ENCODE peak calls at places on chromosomes 6 and 20, in ten cellular contexts. G, Y, O, S, I, R, D, K, J and C are unnamed samples.

GRCh38 chr6:52543262-52543661 is 33.6 kb downstream of the TRAM2 start:
- DNase-seq in G (no peak), Y (no peak), O (no peak), S (no peak), I (no peak), R (no peak), D (no peak), K (no peak), J (no peak), C (no peak)

GRCh38 chr6:110944681-110945151 is 13.8 kb upstream of the GTF3C6 start:
- DNase-seq in G (no peak), Y (peak), O (no peak), S (no peak), I (no peak), R (no peak), D (peak), K (no peak), J (peak), C (no peak)

GRCh38 chr6:53506872-53507271 is 38.0 kb downstream of the GCLC start:
- DNase-seq in G (no peak), Y (no peak), O (no peak), S (no peak), I (no peak), R (no peak), D (no peak), K (no peak), J (no peak), C (no peak)

GRCh38 chr20:41309817-41310216 is 7.7 kb downstream of the ZHX3 start:
- DNase-seq in G (no peak), Y (no peak), O (no peak), S (no peak), I (no peak), R (no peak), D (no peak), K (no peak), J (peak), C (no peak)

GRCh38 chr6:34302929-34303328 is 54.1 kb upstream of the SMIM29 start:
- DNase-seq in G (no peak), Y (no peak), O (no peak), S (no peak), I (no peak), R (no peak), D (no peak), K (no peak), J (no peak), C (no peak)

GRCh38 chr6:113447088-113447831 is 409.9 kb upstream of the MARCKS start:
- DNase-seq in G (no peak), Y (no peak), O (no peak), S (no peak), I (no peak), R (no peak), D (peak), K (no peak), J (peak), C (no peak)

GRCh38 chr6:168403370-168404005 is 37.5 kb upstream of the SMOC2 start:
- DNase-seq in G (no peak), Y (no peak), O (no peak), S (no peak), I (no peak), R (no peak), D (no peak), K (no peak), J (no peak), C (no peak)

GRCh38 chr20:39049148-39049547 is 87.0 kb downstream of the DHX35 start:
- DNase-seq in G (no peak), Y (no peak), O (no peak), S (no peak), I (no peak), R (no peak), D (no peak), K (no peak), J (no peak), C (no peak)

GRCh38 chr20:50838322-50838625 is 43.4 kb downstream of the BCAS4 start:
- DNase-seq in G (no peak), Y (no peak), O (no peak), S (no peak), I (no peak), R (no peak), D (no peak), K (no peak), J (no peak), C (no peak)

GRCh38 chr6:3035397-3035796 is 32.9 kb upstream of the RIPK1 start:
- DNase-seq in G (no peak), Y (no peak), O (no peak), S (no peak), I (no peak), R (no peak), D (no peak), K (no peak), J (no peak), C (no peak)

GRCh38 chr6:132471787-132472186 is 41.1 kb downstream of the STX7 start:
- DNase-seq in G (no peak), Y (no peak), O (no peak), S (no peak), I (no peak), R (no peak), D (no peak), K (no peak), J (no peak), C (no peak)

GRCh38 chr6:42047790-42048405 is 2.4 kb upstream of the TAF8 start:
- DNase-seq in G (no peak), Y (no peak), O (no peak), S (no peak), I (no peak), R (no peak), D (no peak), K (no peak), J (no peak), C (no peak)

GRCh38 chr6:138287144-138287955 is 69.1 kb upstream of the PBOV1 start:
- DNase-seq in G (peak), Y (peak), O (peak), S (no peak), I (peak), R (no peak), D (no peak), K (peak), J (peak), C (no peak)

GRCh38 chr20:37387519-37388269 is 41.8 kb downstream of the SRC start:
- DNase-seq in G (no peak), Y (no peak), O (no peak), S (peak), I (no peak), R (no peak), D (no peak), K (no peak), J (no peak), C (no peak)

GRCh38 chr6:6685249-6685667 is 96.7 kb downstream of the LY86 start:
- DNase-seq in G (no peak), Y (no peak), O (no peak), S (no peak), I (no peak), R (no peak), D (no peak), K (no peak), J (no peak), C (no peak)

GRCh38 chr20:62898970-62899632 is 27.2 kb downstream of the DIDO1 start:
- DNase-seq in G (no peak), Y (no peak), O (no peak), S (peak), I (peak), R (no peak), D (no peak), K (no peak), J (no peak), C (no peak)

GRCh38 chr20:32355417-32355841 is 2.7 kb upstream of the ASXL1 start:
- DNase-seq in G (no peak), Y (no peak), O (peak), S (no peak), I (no peak), R (no peak), D (no peak), K (no peak), J (no peak), C (no peak)

GRCh38 chr20:20463933-20464374 is 96.0 kb downstream of the INSM1 start:
- DNase-seq in G (no peak), Y (no peak), O (peak), S (peak), I (peak), R (no peak), D (no peak), K (no peak), J (no peak), C (peak)

GRCh38 chr20:46111836-46112212 is 6.3 kb upstream of the CD40 start:
- DNase-seq in G (no peak), Y (no peak), O (no peak), S (no peak), I (no peak), R (no peak), D (no peak), K (no peak), J (no peak), C (no peak)

GRCh38 chr6:30679765-30680535 is 6.5 kb downstream of the PPP1R18 start:
- DNase-seq in G (no peak), Y (no peak), O (no peak), S (no peak), I (no peak), R (no peak), D (no peak), K (no peak), J (no peak), C (no peak)

GRCh38 chr6:158003910-158004695 is 22.4 kb downstream of the SYNJ2 start:
- DNase-seq in G (no peak), Y (no peak), O (no peak), S (no peak), I (no peak), R (no peak), D (no peak), K (no peak), J (no peak), C (no peak)

GRCh38 chr20:25328954-25329498 is 61.6 kb downstream of the ABHD12 start:
- DNase-seq in G (no peak), Y (no peak), O (no peak), S (no peak), I (no peak), R (no peak), D (no peak), K (no peak), J (no peak), C (no peak)

GRCh38 chr6:3761989-3762270 is 10.4 kb upstream of the PXDC1 start:
- DNase-seq in G (no peak), Y (no peak), O (no peak), S (no peak), I (no peak), R (no peak), D (no peak), K (no peak), J (no peak), C (no peak)

GRCh38 chr20:63191400-63191799 is 24.5 kb downstream of the YTHDF1 start:
- DNase-seq in G (no peak), Y (peak), O (no peak), S (peak), I (peak), R (no peak), D (no peak), K (no peak), J (no peak), C (no peak)

GRCh38 chr6:43176423-43176786 is 5.3 kb downstream of the SRF start:
- DNase-seq in G (no peak), Y (no peak), O (no peak), S (no peak), I (no peak), R (no peak), D (no peak), K (no peak), J (no peak), C (no peak)

GRCh38 chr20:50491926-50492634 is 18.1 kb upstream of the PTPN1 start:
- DNase-seq in G (no peak), Y (no peak), O (no peak), S (no peak), I (peak), R (no peak), D (no peak), K (no peak), J (no peak), C (no peak)

GRCh38 chr20:32192698-32193097 is 14.8 kb downstream of the PLAGL2 start:
- DNase-seq in G (no peak), Y (no peak), O (no peak), S (no peak), I (no peak), R (no peak), D (no peak), K (no peak), J (no peak), C (no peak)

GRCh38 chr6:100685747-100686146 is 195.4 kb downstream of the ASCC3 start:
- DNase-seq in G (no peak), Y (no peak), O (no peak), S (no peak), I (no peak), R (no peak), D (no peak), K (no peak), J (no peak), C (no peak)

GRCh38 chr20:17533396-17533795 is 2.2 kb upstream of the BFSP1 start:
- DNase-seq in G (no peak), Y (peak), O (no peak), S (no peak), I (peak), R (no peak), D (no peak), K (no peak), J (peak), C (peak)